ENCODE peak calls at places on chromosomes 13 and 19, in five cellular contexts. One of them, this sample, is unnamed.

GRCh38 chr13:50248537-50249521 is 233.6 kb downstream of the KCNRG start:
- DNase-seq in esophagus squamous epithelium: no peak
- DNase-seq in right lobe of liver: no peak
- DNase-seq in tibial artery: no peak
- DNase-seq in choroid plexus epithelial cell: no peak
- DNase-seq in this sample: no peak

GRCh38 chr19:50801107-50801506 is 10.9 kb downstream of the ACP4 start:
- DNase-seq in esophagus squamous epithelium: no peak
- DNase-seq in choroid plexus epithelial cell: no peak
- DNase-seq in right lobe of liver: no peak
- DNase-seq in tibial artery: no peak
- DNase-seq in this sample: no peak

GRCh38 chr13:28093871-28094270 is 6.5 kb downstream of the FLT3 start:
- DNase-seq in esophagus squamous epithelium: no peak
- DNase-seq in tibial artery: no peak
- DNase-seq in choroid plexus epithelial cell: no peak
- DNase-seq in right lobe of liver: no peak
- DNase-seq in this sample: no peak

GRCh38 chr19:32122258-32122657 is 223.2 kb upstream of the ZNF507 start:
- DNase-seq in tibial artery: no peak
- DNase-seq in right lobe of liver: no peak
- DNase-seq in esophagus squamous epithelium: no peak
- DNase-seq in choroid plexus epithelial cell: no peak
- DNase-seq in this sample: no peak

GRCh38 chr13:65401315-65401714 is 1828.8 kb downstream of the PCDH9 start:
- DNase-seq in choroid plexus epithelial cell: no peak
- DNase-seq in right lobe of liver: no peak
- DNase-seq in esophagus squamous epithelium: no peak
- DNase-seq in tibial artery: no peak
- DNase-seq in this sample: no peak

GRCh38 chr19:3931041-3931440 is 1.8 kb upstream of the NMRK2 start:
- DNase-seq in choroid plexus epithelial cell: no peak
- DNase-seq in esophagus squamous epithelium: no peak
- DNase-seq in tibial artery: no peak
- DNase-seq in right lobe of liver: peak
- DNase-seq in this sample: no peak

GRCh38 chr19:3479177-3479818 is 1.0 kb downstream of the SMIM24 start:
- DNase-seq in right lobe of liver: no peak
- DNase-seq in esophagus squamous epithelium: no peak
- DNase-seq in choroid plexus epithelial cell: no peak
- DNase-seq in tibial artery: peak
- DNase-seq in this sample: no peak

GRCh38 chr19:18379803-18380747 is 5.9 kb upstream of the GDF15 start:
- DNase-seq in esophagus squamous epithelium: no peak
- DNase-seq in choroid plexus epithelial cell: peak
- DNase-seq in right lobe of liver: peak
- DNase-seq in tibial artery: peak
- DNase-seq in this sample: no peak

GRCh38 chr13:94673841-94674240 is 38.5 kb downstream of the SOX21 start:
- DNase-seq in right lobe of liver: no peak
- DNase-seq in choroid plexus epithelial cell: no peak
- DNase-seq in esophagus squamous epithelium: no peak
- DNase-seq in tibial artery: no peak
- DNase-seq in this sample: no peak

DNA sequence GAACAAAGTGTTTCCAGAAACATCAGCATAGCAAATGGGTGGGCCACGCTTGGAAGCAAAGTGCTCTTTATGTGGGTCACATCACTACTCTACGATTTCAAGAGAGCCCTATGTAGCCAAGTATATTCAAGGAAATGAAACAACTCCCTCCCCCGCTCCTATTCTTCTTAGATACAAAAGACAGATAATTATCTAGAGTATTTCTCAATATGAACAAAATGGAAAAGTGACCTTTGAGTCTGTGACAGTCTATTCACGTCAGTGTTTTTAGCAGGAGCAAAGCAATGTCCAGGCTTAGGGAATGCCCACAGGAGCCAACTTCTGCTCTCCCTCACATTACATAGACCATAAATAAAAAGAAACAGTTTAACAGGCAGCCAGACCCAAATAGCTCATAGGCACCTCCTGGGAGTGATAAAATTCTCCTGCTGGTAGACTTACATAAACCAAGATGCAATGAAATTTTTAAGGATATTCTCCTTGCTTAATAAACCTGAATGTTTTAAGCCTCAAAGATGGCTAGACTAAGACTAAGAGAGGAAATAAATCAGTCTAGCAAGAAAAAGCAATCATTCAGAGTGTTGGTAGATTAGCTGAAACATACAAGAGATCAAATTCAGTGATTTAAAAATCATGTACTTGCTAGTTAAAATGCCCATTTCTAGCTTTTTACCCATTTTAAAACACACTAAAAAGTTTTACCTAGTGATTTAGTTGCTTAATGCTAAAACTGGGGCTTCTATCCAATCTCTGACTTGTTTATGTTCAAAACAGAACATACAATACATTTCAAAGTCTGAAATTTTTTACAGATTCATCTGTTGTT is 182.8 kb downstream of the RGCC start:
- DNase-seq in choroid plexus epithelial cell: no peak
- DNase-seq in right lobe of liver: peak
- DNase-seq in tibial artery: peak
- DNase-seq in esophagus squamous epithelium: no peak
- DNase-seq in this sample: no peak
- TF ChIP-seq CTCF in choroid plexus epithelial cell: no peak
- TF ChIP-seq CTCF in right lobe of liver: no peak
- TF ChIP-seq CTCF in tibial artery: no peak
- TF ChIP-seq CTCF in esophagus squamous epithelium: no peak
- TF ChIP-seq CTCF in this sample: no peak

GRCh38 chr19:54105796-54106195 is 3.1 kb downstream of the NDUFA3 start:
- DNase-seq in esophagus squamous epithelium: no peak
- DNase-seq in choroid plexus epithelial cell: no peak
- DNase-seq in right lobe of liver: no peak
- DNase-seq in tibial artery: no peak
- DNase-seq in this sample: no peak

GRCh38 chr19:54106716-54107115 is 4.1 kb downstream of the NDUFA3 start:
- DNase-seq in tibial artery: no peak
- DNase-seq in choroid plexus epithelial cell: no peak
- DNase-seq in esophagus squamous epithelium: no peak
- DNase-seq in right lobe of liver: no peak
- DNase-seq in this sample: no peak

GRCh38 chr19:54100560-54100959 is at the start of gene OSCAR:
- DNase-seq in tibial artery: no peak
- DNase-seq in esophagus squamous epithelium: no peak
- DNase-seq in right lobe of liver: no peak
- DNase-seq in choroid plexus epithelial cell: no peak
- DNase-seq in this sample: no peak

GRCh38 chr19:54104998-54105715 is 2.5 kb downstream of the NDUFA3 start:
- DNase-seq in esophagus squamous epithelium: no peak
- DNase-seq in tibial artery: no peak
- DNase-seq in choroid plexus epithelial cell: no peak
- DNase-seq in right lobe of liver: no peak
- DNase-seq in this sample: no peak

GRCh38 chr19:54102421-54103169 is at the start of gene NDUFA3:
- DNase-seq in choroid plexus epithelial cell: peak
- DNase-seq in right lobe of liver: peak
- DNase-seq in esophagus squamous epithelium: peak
- DNase-seq in tibial artery: peak
- DNase-seq in this sample: peak
- TF ChIP-seq CTCF in choroid plexus epithelial cell: no peak
- TF ChIP-seq CTCF in right lobe of liver: no peak
- TF ChIP-seq CTCF in esophagus squamous epithelium: no peak
- TF ChIP-seq CTCF in tibial artery: no peak
- TF ChIP-seq CTCF in this sample: no peak

DNA sequence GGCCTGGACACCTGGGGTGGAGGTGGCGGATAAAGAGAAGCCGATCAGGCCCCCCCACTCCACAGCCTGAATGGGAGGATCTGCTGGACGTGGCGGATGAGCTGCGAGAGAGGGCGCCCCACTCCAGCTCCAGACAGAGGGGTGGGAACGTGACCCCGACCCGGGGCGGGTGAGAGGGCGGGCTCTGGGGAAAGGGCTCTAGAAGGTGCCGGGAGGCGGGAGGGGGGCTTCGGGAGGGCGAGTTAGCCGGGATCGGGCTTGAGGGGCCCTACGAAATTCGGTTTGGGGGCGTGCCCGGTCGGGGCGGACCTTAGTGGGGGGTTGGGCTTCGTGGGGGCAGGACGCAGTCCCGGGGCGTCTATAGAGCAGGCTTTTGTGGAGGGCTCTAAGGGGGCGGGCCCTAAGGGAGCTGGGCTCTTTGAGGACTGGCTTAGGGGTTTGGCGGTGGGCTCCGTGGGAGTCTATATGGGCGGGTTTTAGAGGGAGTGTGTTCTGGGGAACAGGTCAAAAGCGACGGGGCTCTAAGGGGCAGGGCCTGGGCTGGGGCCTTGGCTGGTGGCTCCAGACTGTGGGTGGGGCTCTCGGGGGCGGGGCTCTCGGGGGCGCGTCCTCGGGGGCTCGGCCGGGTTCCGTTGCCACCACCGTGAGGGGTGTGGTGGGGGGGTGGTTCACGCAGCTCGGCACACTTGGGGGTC is 4.1 kb upstream of the NANOS3 start:
- DNase-seq in tibial artery: no peak
- DNase-seq in choroid plexus epithelial cell: no peak
- DNase-seq in esophagus squamous epithelium: no peak
- DNase-seq in right lobe of liver: peak
- DNase-seq in this sample: peak
- TF ChIP-seq CTCF in tibial artery: no peak
- TF ChIP-seq CTCF in choroid plexus epithelial cell: peak
- TF ChIP-seq CTCF in esophagus squamous epithelium: no peak
- TF ChIP-seq CTCF in right lobe of liver: no peak
- TF ChIP-seq CTCF in this sample: no peak

DNA sequence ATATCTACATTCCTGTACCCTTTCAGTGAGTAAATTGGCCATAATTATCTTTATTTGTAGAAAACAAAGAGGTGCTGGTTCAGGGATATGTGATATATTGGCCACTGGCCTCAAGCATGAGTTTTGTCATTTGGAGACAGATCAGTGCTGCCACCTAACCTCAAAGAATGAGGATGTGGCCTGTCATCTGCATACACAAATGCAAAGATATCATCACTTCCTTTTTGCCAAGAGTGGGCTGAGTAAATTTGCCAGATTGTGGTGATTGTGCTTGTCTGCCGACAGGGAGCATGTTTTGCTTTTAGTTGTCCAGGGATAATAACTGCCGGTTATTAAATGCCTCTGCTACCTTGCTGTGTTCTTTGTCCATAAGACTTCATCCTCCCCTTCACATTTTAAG is 44.2 kb downstream of the WASF3 start:
- DNase-seq in esophagus squamous epithelium: no peak
- DNase-seq in choroid plexus epithelial cell: peak
- DNase-seq in tibial artery: no peak
- DNase-seq in right lobe of liver: no peak
- DNase-seq in this sample: no peak
- TF ChIP-seq CTCF in esophagus squamous epithelium: no peak
- TF ChIP-seq CTCF in choroid plexus epithelial cell: peak
- TF ChIP-seq CTCF in tibial artery: no peak
- TF ChIP-seq CTCF in right lobe of liver: peak
- TF ChIP-seq CTCF in this sample: no peak

GRCh38 chr13:38824342-38824741 is 137.5 kb downstream of the FREM2 start:
- DNase-seq in tibial artery: no peak
- DNase-seq in choroid plexus epithelial cell: no peak
- DNase-seq in right lobe of liver: no peak
- DNase-seq in esophagus squamous epithelium: no peak
- DNase-seq in this sample: no peak
- TF ChIP-seq CTCF in tibial artery: no peak
- TF ChIP-seq CTCF in choroid plexus epithelial cell: no peak
- TF ChIP-seq CTCF in right lobe of liver: no peak
- TF ChIP-seq CTCF in esophagus squamous epithelium: no peak
- TF ChIP-seq CTCF in this sample: no peak

DNA sequence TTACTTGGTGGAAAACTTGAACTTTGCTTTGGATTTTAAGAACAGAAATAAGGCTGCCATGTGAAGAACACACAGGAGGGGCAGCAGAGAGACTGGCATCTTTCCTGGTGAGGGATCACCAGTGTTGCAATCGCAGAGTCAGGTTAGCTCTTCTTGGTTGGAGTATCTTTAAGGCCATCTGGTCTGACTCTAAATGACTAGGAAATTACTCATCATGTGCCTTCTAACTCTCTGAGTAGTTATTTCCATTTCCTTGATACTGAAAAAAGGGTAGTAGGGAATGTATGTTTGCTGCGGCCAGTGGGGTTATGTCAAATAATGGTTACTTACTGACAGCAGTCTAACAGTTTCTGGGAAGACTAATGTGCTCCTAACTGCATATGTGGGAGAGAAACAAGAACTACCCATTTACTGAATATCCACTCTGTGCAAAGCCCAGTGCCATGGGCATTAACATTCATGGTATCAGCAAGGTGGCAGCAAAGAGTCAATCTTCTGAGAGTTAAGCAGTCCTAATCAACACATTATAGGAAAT is 122.1 kb downstream of the COG6 start:
- DNase-seq in tibial artery: no peak
- DNase-seq in choroid plexus epithelial cell: peak
- DNase-seq in esophagus squamous epithelium: no peak
- DNase-seq in right lobe of liver: no peak
- DNase-seq in this sample: no peak
- TF ChIP-seq CTCF in tibial artery: no peak
- TF ChIP-seq CTCF in choroid plexus epithelial cell: peak
- TF ChIP-seq CTCF in esophagus squamous epithelium: no peak
- TF ChIP-seq CTCF in right lobe of liver: no peak
- TF ChIP-seq CTCF in this sample: no peak

DNA sequence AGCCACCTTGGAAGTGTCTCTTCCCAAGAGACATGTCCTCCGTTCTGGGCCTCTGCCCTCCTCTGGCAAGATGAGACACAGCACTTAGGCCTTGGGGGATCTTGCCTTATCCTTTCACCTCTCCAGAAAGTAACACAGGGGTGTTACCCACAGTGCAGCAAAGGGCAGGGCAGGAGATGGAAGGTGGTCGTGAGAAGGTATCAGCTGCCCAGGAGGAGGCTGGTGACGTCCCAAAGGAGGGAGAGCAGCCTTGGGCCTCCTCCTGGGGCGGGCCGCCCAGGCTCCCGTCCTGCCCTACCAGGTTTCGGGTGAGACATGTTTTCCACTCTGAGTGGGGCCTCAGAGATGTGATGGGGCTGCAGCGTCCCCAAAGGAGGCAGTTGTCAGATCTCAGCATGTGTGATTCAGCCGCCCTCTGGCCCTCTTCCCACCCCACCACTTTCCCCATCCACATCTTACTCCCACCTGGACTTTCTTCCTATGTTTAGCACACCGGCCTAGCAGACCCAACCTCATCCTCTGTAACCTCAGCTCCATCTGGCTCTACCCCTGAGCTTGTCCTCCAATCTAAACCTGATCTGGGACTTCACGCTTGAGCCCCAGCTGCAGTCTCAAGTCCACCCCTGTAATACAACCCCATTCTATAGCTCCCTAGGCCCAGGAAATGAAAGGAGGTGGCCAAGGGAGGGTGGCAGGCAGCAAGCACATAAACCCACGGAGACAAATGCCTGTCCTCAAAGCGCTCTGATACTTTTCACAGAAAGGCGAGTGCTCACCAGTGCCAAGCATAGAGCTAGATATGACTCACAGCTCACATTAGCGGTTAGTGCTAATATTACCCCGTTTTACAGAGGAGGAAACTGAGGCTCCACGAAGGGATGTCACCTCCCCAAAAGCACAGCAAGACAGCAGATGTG is 9.3 kb downstream of the POU2F2 start:
- DNase-seq in tibial artery: no peak
- DNase-seq in choroid plexus epithelial cell: no peak
- DNase-seq in right lobe of liver: no peak
- DNase-seq in esophagus squamous epithelium: no peak
- DNase-seq in this sample: peak
- TF ChIP-seq CTCF in tibial artery: no peak
- TF ChIP-seq CTCF in choroid plexus epithelial cell: peak
- TF ChIP-seq CTCF in right lobe of liver: no peak
- TF ChIP-seq CTCF in esophagus squamous epithelium: no peak
- TF ChIP-seq CTCF in this sample: no peak

GRCh38 chr19:41541990-41542584 is 33.9 kb upstream of the CEACAM21 start:
- DNase-seq in tibial artery: peak
- DNase-seq in esophagus squamous epithelium: no peak
- DNase-seq in choroid plexus epithelial cell: peak
- DNase-seq in right lobe of liver: no peak
- DNase-seq in this sample: peak
- TF ChIP-seq CTCF in tibial artery: no peak
- TF ChIP-seq CTCF in esophagus squamous epithelium: peak
- TF ChIP-seq CTCF in choroid plexus epithelial cell: peak
- TF ChIP-seq CTCF in right lobe of liver: peak
- TF ChIP-seq CTCF in this sample: no peak

This sample was measured in activated B cell treated with CpG ODN at 0.5 μM for 24 hours.